ENCODE peak calls at places on chromosomes 12 and 14, in eight cellular contexts. L is SW 1271; B is stimulated activated CD8-positive, alpha-beta memory T cell treated with anti-CD3 and anti-CD28 coated beads, Interleukin-7, amount 100 ng/mL, for 4 hours; T is H9; I is EL; F is naive thymus-derived CD4-positive, alpha-beta T cell; O is frontal cortex; C is activated T-helper 1 cell treated with anti-CD3 and anti-CD28 coated beads, Interleukin-12 subunit alpha, Interleukin-12 subunit beta, Interleukin-2, Interleukin-4 antibody, amounts not matched to agents 30 ng/mL and 10 ng/mL and 1 ng/mL, durations not matched to agents 14 hours and 24 hours and 36 hours. Z is an unnamed sample.
A peak's percentile ranks its signal among the peaks of the same experiment; 100 is the strongest.

GRCh38 chr14:95240859-95241813 is 78.6 kb downstream of the CLMN start:
- DNase-seq in L (no peak), B (no peak), T (no peak), I (no peak), F (no peak), O (no peak), C (no peak), Z (no peak)

GRCh38 chr12:44331269-44331668 is 495.4 kb downstream of the TMEM117 start:
- DNase-seq in L (no peak), B (no peak), T (no peak), I (no peak), F (no peak), O (no peak), C (no peak), Z (no peak)

GRCh38 chr14:78921856-78922255 is 751.7 kb downstream of the NRXN3 start:
- DNase-seq in L (peak; percentile 57), B (no peak), T (no peak), I (peak; percentile 83), F (no peak), O (no peak), C (no peak), Z (peak; percentile 64)

GRCh38 chr12:212799-213526 is 994 bp downstream of the SLC6A12 start:
- DNase-seq in L (no peak), B (no peak), T (no peak), I (no peak), F (no peak), O (no peak), C (no peak), Z (no peak)

GRCh38 chr12:101733166-101733565 is 6.1 kb downstream of the SYCP3 start:
- DNase-seq in L (no peak), B (no peak), T (no peak), I (no peak), F (no peak), O (no peak), C (no peak), Z (no peak)

GRCh38 chr14:45104571-45104970 is 20.7 kb downstream of the PRPF39 start:
- DNase-seq in L (no peak), B (no peak), T (no peak), I (no peak), F (no peak), O (no peak), C (no peak), Z (no peak)

GRCh38 chr12:64004639-64005038 is 160.1 kb downstream of the SRGAP1 start:
- DNase-seq in L (no peak), B (no peak), T (no peak), I (peak; percentile 74), F (no peak), O (no peak), C (no peak), Z (no peak)

GRCh38 chr12:100174506-100174905 is 26.1 kb upstream of the ACTR6 start:
- DNase-seq in L (no peak), B (no peak), T (no peak), I (no peak), F (no peak), O (no peak), C (no peak), Z (no peak)

GRCh38 chr12:79187032-79187431 is 322.5 kb downstream of the SYT1 start:
- DNase-seq in L (no peak), B (no peak), T (no peak), I (no peak), F (no peak), O (no peak), C (no peak), Z (no peak)

GRCh38 chr14:87109271-87109670 is 883.7 kb downstream of the GALC start:
- DNase-seq in L (no peak), B (no peak), T (no peak), I (no peak), F (no peak), O (no peak), C (no peak), Z (no peak)

GRCh38 chr12:15435597-15435996 is 113.3 kb downstream of the PTPRO start:
- DNase-seq in L (no peak), B (no peak), T (no peak), I (no peak), F (no peak), O (no peak), C (no peak), Z (peak; percentile 22)

GRCh38 chr14:22070119-22070982 is 396.7 kb upstream of the OR4E1 start:
- DNase-seq in L (no peak), B (peak; percentile 25), T (peak; percentile 75), I (no peak), F (peak; percentile 69), O (no peak), C (peak; percentile 41), Z (no peak)

GRCh38 chr12:67366530-67367196 is 97.5 kb downstream of the CAND1 start:
- DNase-seq in L (no peak), B (no peak), T (no peak), I (peak; percentile 83), F (no peak), O (no peak), C (no peak), Z (peak; percentile 76)

Z was measured in astrocyte of the hippocampus.